ENCODE peak calls at places on chromosomes 13 and 19, in four cellular contexts. One of them, this sample, is unnamed.

GRCh38 chr13:37995052-37995451 is 125.5 kb upstream of the TRPC4 start:
- DNase-seq in BE2C: no peak
- DNase-seq in NCI-H2107: no peak
- DNase-seq in stomach: no peak
- DNase-seq in this sample: no peak

GRCh38 chr19:46756544-46756888 is 10.3 kb upstream of the STRN4 start:
- DNase-seq in stomach: no peak
- DNase-seq in NCI-H2107: no peak
- DNase-seq in BE2C: no peak
- DNase-seq in this sample: no peak

GRCh38 chr13:99970761-99971575 is 599 bp downstream of the ZIC5 start:
- DNase-seq in stomach: no peak
- DNase-seq in NCI-H2107: no peak
- DNase-seq in BE2C: no peak
- DNase-seq in this sample: peak; percentile 70

GRCh38 chr13:86731987-86732386 is 932.8 kb upstream of the SLITRK6 start:
- DNase-seq in NCI-H2107: no peak
- DNase-seq in BE2C: no peak
- DNase-seq in stomach: no peak
- DNase-seq in this sample: no peak

GRCh38 chr13:51249767-51250741 is 27.9 kb downstream of the FAM124A start:
- DNase-seq in BE2C: no peak
- DNase-seq in NCI-H2107: no peak
- DNase-seq in stomach: no peak
- DNase-seq in this sample: peak; percentile 69

GRCh38 chr19:12801466-12802266 is at the start of the genes PRDX2 and THSD8:
- DNase-seq in stomach: peak; percentile 87
- DNase-seq in BE2C: peak; percentile 86
- DNase-seq in NCI-H2107: peak; percentile 79
- DNase-seq in this sample: peak; percentile 94

GRCh38 chr13:22801402-22802003 is 379.3 kb upstream of the SGCG start:
- DNase-seq in BE2C: no peak
- DNase-seq in NCI-H2107: no peak
- DNase-seq in stomach: no peak
- DNase-seq in this sample: peak; percentile 41

GRCh38 chr19:3058009-3058820 is 4.1 kb downstream of the TLE5 start:
- DNase-seq in stomach: no peak
- DNase-seq in BE2C: no peak
- DNase-seq in NCI-H2107: no peak
- DNase-seq in this sample: no peak

GRCh38 chr19:4414144-4414799 is 11.8 kb downstream of the CHAF1A start:
- DNase-seq in BE2C: no peak
- DNase-seq in NCI-H2107: no peak
- DNase-seq in stomach: no peak
- DNase-seq in this sample: no peak

GRCh38 chr13:28161370-28161769 is 23.0 kb downstream of the PAN3 start:
- DNase-seq in BE2C: no peak
- DNase-seq in NCI-H2107: no peak
- DNase-seq in stomach: no peak
- DNase-seq in this sample: peak; percentile 39